ENCODE peak calls at places on chromosomes 13 and 19, in six cellular contexts. H is testis, P is GM13977, Y is GM23338, L is lower leg skin, S is dorsolateral prefrontal cortex. K is an unnamed sample.

GRCh38 chr19:43290568-43291359 is 21.4 kb upstream of the PSG9 start:
- DNase-seq in P (no peak), H (no peak), L (no peak), S (no peak), Y (peak), K (no peak)

GRCh38 chr13:42594577-42595571 is 20.9 kb downstream of the TNFSF11 start:
- DNase-seq in H (peak), L (peak), Y (peak), S (peak), P (peak), K (no peak)

GRCh38 chr13:33405371-33405770 is 119.8 kb upstream of the STARD13 start:
- DNase-seq in P (no peak), H (no peak), Y (no peak), S (no peak), L (no peak), K (no peak)

GRCh38 chr13:27053902-27054595 is 117.6 kb downstream of the USP12 start:
- DNase-seq in L (no peak), H (no peak), S (no peak), Y (no peak), P (no peak), K (no peak)

GRCh38 chr13:27128825-27129627 is 42.6 kb downstream of the USP12 start:
- DNase-seq in S (no peak), H (no peak), Y (no peak), P (no peak), L (no peak), K (no peak)

GRCh38 chr13:102914629-102914935 is 68.8 kb downstream of the ERCC5 start:
- DNase-seq in S (no peak), L (no peak), Y (no peak), P (no peak), H (no peak), K (no peak)

GRCh38 chr19:35063940-35064818 is 22.7 kb downstream of the HPN start:
- DNase-seq in L (no peak), S (no peak), P (no peak), Y (no peak), H (no peak), K (no peak)

GRCh38 chr19:49356382-49356781 is 5.8 kb downstream of the TEAD2 start:
- DNase-seq in S (no peak), H (no peak), Y (no peak), L (no peak), P (peak), K (no peak)

GRCh38 chr13:48431987-48432615 is 19.2 kb upstream of the LPAR6 start:
- DNase-seq in Y (no peak), H (no peak), P (no peak), S (no peak), L (no peak), K (no peak)

GRCh38 chr13:112177459-112177858 is 110.5 kb downstream of the SOX1 start:
- DNase-seq in H (no peak), P (no peak), L (no peak), S (no peak), Y (no peak), K (no peak)

GRCh38 chr13:91355099-91355825 is 7.8 kb downstream of the MIR17HG start:
- DNase-seq in Y (no peak), H (no peak), P (no peak), L (no peak), S (no peak), K (no peak)

GRCh38 chr13:46866150-46866549 is 30.7 kb downstream of the HTR2A start:
- DNase-seq in Y (peak), H (no peak), L (peak), S (no peak), P (no peak), K (peak)

GRCh38 chr19:33815410-33816340 is 19.0 kb downstream of the KCTD15 start:
- DNase-seq in P (no peak), L (no peak), S (no peak), Y (no peak), H (no peak), K (no peak)

GRCh38 chr13:109787135-109787954 is 962 bp upstream of the IRS2 start:
- DNase-seq in H (peak), S (no peak), Y (peak), P (no peak), L (peak), K (no peak)

GRCh38 chr13:94595943-94596574 is at the start of gene TGDS:
- DNase-seq in Y (peak), L (peak), P (peak), H (peak), S (peak), K (peak)

GRCh38 chr19:19642506-19643157 is 825 bp downstream of the GMIP start:
- DNase-seq in L (no peak), S (peak), P (peak), Y (no peak), H (no peak), K (peak)

GRCh38 chr13:28493740-28494536 is 990 bp downstream of the FLT1 start:
- DNase-seq in Y (peak), S (no peak), P (peak), L (no peak), H (no peak), K (no peak)

GRCh38 chr13:24995225-24995804 is 100.6 kb upstream of the PABPC3 start:
- DNase-seq in S (peak), P (peak), Y (peak), H (peak), L (peak), K (no peak)

GRCh38 chr19:1402411-1403070 is 1.2 kb upstream of the GAMT start:
- DNase-seq in P (no peak), Y (no peak), S (no peak), H (no peak), L (no peak), K (no peak)

GRCh38 chr19:47435196-47435595 is 15.9 kb upstream of the MEIS3 start:
- DNase-seq in P (no peak), Y (no peak), L (no peak), S (no peak), H (no peak), K (no peak)

GRCh38 chr19:54448037-54448773 is 794 bp upstream of the LENG8 start:
- DNase-seq in H (peak), L (no peak), Y (peak), S (peak), P (no peak), K (peak)

GRCh38 chr19:58395220-58395978 is at the start of gene RNF225:
- DNase-seq in L (no peak), Y (peak), H (no peak), S (no peak), P (no peak), K (peak)

GRCh38 chr13:78147905-78148304 is 229.3 kb upstream of the EDNRB start:
- DNase-seq in H (no peak), L (no peak), S (no peak), P (no peak), Y (no peak), K (no peak)

GRCh38 chr19:8392017-8392591 is 1.9 kb downstream of the RAB11B start:
- DNase-seq in Y (no peak), H (peak), L (no peak), S (no peak), P (no peak), K (no peak)

GRCh38 chr19:17718988-17719711 is at the start of gene MAP1S:
- DNase-seq in L (no peak), P (peak), Y (peak), S (peak), H (peak), K (no peak)

GRCh38 chr19:17719730-17720486 is 628 bp downstream of the MAP1S start:
- DNase-seq in Y (peak), L (no peak), S (peak), P (no peak), H (no peak), K (no peak)

GRCh38 chr19:17718467-17718987 is 753 bp upstream of the MAP1S start:
- DNase-seq in H (no peak), L (no peak), Y (no peak), S (no peak), P (no peak), K (no peak)

GRCh38 chr19:17720487-17720839 is 1.2 kb downstream of the MAP1S start:
- DNase-seq in L (no peak), H (no peak), P (no peak), Y (no peak), S (peak), K (no peak)

GRCh38 chr19:17716309-17716929 is 2.9 kb upstream of the MAP1S start:
- DNase-seq in S (no peak), Y (peak), P (no peak), L (no peak), H (no peak), K (no peak)
- TF ChIP-seq CTCF in S (no peak), Y (peak), P (no peak), L (no peak), H (no peak), K (no peak)

DNA sequence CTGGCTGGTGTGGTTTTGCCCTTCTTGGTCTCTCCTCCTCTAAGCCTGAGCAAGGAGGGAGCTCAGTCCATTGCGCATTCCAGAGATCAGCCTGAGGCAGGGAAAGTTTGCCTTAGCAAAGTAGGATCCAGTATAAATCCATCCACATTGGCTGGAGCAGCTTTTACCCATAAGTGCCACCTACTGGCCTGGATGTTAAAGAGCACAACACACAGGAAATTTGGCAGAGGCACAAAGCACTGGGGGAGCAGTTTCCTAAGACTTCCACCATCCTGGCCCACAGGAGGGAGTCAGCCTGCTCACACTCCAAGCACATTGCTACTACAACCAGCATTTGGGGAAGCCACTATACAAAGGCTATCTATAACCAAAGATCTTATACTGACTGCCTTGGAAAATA is 1124.2 kb downstream of the SLITRK1 start:
- DNase-seq in H (no peak), S (no peak), P (peak), Y (peak), L (no peak), K (no peak)
- TF ChIP-seq CTCF in H (no peak), S (peak), P (peak), Y (peak), L (no peak), K (no peak)

DNA sequence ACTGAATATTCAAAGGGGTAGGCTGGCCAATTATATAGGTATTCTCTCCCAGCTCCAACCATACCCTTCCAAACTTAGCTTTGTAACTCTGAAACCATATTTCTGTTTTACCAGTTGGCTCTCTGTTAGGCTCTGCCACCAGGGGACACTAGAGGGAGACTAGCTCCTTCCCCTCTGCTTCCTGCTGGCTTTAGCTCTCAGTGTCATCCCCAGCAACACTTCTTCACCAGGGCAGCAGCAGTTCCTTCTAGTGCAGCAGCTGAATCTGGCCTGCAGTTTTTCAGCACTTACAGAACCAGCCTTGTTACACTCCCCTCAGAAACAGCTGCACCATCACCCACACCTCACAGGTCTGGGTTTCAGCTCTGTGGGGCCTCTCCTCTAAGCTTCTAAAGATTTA is 51.0 kb upstream of the DOCK9 start:
- DNase-seq in P (no peak), S (no peak), L (no peak), Y (peak), H (no peak), K (no peak)
- TF ChIP-seq CTCF in P (peak), S (no peak), L (no peak), Y (peak), H (no peak), K (no peak)

GRCh38 chr13:74768521-74769090 is 634.4 kb upstream of the KLF12 start:
- DNase-seq in P (no peak), Y (no peak), S (no peak), H (no peak), L (no peak), K (no peak)

GRCh38 chr13:74774252-74774651 is 640.0 kb upstream of the KLF12 start:
- DNase-seq in L (no peak), S (no peak), P (no peak), H (no peak), Y (no peak), K (no peak)

GRCh38 chr13:74770361-74770760 is 636.2 kb upstream of the KLF12 start:
- DNase-seq in P (no peak), S (no peak), L (no peak), Y (no peak), H (no peak), K (no peak)

GRCh38 chr13:74773263-74773662 is 639.1 kb upstream of the KLF12 start:
- DNase-seq in L (no peak), P (no peak), Y (no peak), H (no peak), S (no peak), K (no peak)

GRCh38 chr13:74771964-74772363 is 637.8 kb upstream of the KLF12 start:
- DNase-seq in Y (no peak), L (no peak), S (no peak), P (no peak), H (no peak), K (no peak)
- TF ChIP-seq CTCF in Y (no peak), L (no peak), S (no peak), P (no peak), H (no peak), K (no peak)

DNA sequence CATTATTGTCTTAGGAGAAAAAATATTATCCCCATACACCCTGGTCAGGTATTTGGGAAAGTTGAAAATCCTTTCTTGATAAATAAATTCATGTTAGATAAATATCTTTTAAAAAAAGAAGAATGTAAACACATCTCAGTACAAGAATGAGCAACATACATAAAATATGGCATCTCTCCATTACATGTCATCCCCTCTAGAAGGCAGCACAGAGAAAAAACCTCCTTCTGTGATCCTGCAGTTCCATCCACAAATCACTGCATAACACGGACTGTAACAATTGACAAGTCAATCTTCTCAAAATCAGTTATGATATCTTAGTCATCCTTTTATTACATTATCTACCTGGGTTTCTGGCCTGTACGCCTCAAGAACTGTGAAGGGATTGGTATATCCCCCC is 683.9 kb upstream of the KLHL1 start:
- DNase-seq in H (no peak), P (no peak), S (no peak), Y (peak), L (no peak), K (no peak)
- TF ChIP-seq CTCF in H (no peak), P (no peak), S (no peak), Y (peak), L (no peak), K (no peak)

K was measured in CD14-positive monocyte.